ENCODE peak calls at places on chromosomes 13 and 19, in five cellular contexts. Q, V, M, J and W are unnamed samples.

GRCh38 chr13:112670864-112671263 is 19.0 kb upstream of the ATP11A start:
- DNase-seq in Q (no peak), V (no peak), M (no peak), J (no peak), W (no peak)

GRCh38 chr13:26020536-26021290 is 31.1 kb downstream of the SHISA2 start:
- DNase-seq in Q (no peak), V (no peak), M (no peak), J (no peak), W (no peak)

GRCh38 chr13:24038405-24038804 is 122.1 kb upstream of the SPATA13 start:
- DNase-seq in Q (peak), V (no peak), M (no peak), J (no peak), W (no peak)

GRCh38 chr19:35549879-35550523 is 4.6 kb downstream of the TMEM147 start:
- DNase-seq in Q (no peak), V (no peak), M (no peak), J (no peak), W (no peak)

GRCh38 chr13:98570929-98571372 is 6.0 kb downstream of the STK24 start:
- DNase-seq in Q (peak), V (no peak), M (no peak), J (no peak), W (no peak)

GRCh38 chr13:21683034-21683733 is 12.3 kb downstream of the FGF9 start:
- DNase-seq in Q (peak), V (no peak), M (no peak), J (peak), W (no peak)

GRCh38 chr13:20230913-20231838 is 943 bp downstream of the GJB6 start:
- DNase-seq in Q (no peak), V (no peak), M (no peak), J (no peak), W (no peak)

GRCh38 chr13:46567671-46568070 is 14.7 kb downstream of the LRCH1 start:
- DNase-seq in Q (no peak), V (no peak), M (no peak), J (no peak), W (no peak)

GRCh38 chr19:18865973-18866799 is 29.8 kb downstream of the CERS1 start:
- DNase-seq in Q (peak), V (peak), M (no peak), J (no peak), W (no peak)

GRCh38 chr13:35549481-35549880 is 73.0 kb upstream of the MAB21L1 start:
- DNase-seq in Q (peak), V (no peak), M (peak), J (no peak), W (no peak)
- H3K4me3 ChIP-seq in Q (no peak), V (no peak), M (no peak), J (no peak), W (no peak)

GRCh38 chr19:6801397-6802086 is 29.0 kb downstream of the VAV1 start:
- DNase-seq in Q (no peak), V (peak), M (no peak), J (no peak), W (peak)
- H3K4me3 ChIP-seq in Q (no peak), V (peak), M (no peak), J (no peak), W (peak)

GRCh38 chr19:38429811-38430156 is 3.7 kb upstream of the RYR1 start:
- DNase-seq in Q (no peak), V (no peak), M (no peak), J (no peak), W (no peak)

GRCh38 chr19:38437295-38437694 is 3.8 kb downstream of the RYR1 start:
- DNase-seq in Q (no peak), V (no peak), M (no peak), J (no peak), W (no peak)

GRCh38 chr19:38434549-38435051 is 1.1 kb downstream of the RYR1 start:
- DNase-seq in Q (no peak), V (peak), M (peak), J (no peak), W (no peak)

GRCh38 chr19:38430931-38431330 is 2.6 kb upstream of the RYR1 start:
- DNase-seq in Q (no peak), V (no peak), M (no peak), J (no peak), W (no peak)

GRCh38 chr19:38433268-38433733 is at the start of gene RYR1:
- DNase-seq in Q (no peak), V (peak), M (no peak), J (no peak), W (no peak)
- H3K4me3 ChIP-seq in Q (no peak), V (peak), M (peak), J (no peak), W (no peak)

DNA sequence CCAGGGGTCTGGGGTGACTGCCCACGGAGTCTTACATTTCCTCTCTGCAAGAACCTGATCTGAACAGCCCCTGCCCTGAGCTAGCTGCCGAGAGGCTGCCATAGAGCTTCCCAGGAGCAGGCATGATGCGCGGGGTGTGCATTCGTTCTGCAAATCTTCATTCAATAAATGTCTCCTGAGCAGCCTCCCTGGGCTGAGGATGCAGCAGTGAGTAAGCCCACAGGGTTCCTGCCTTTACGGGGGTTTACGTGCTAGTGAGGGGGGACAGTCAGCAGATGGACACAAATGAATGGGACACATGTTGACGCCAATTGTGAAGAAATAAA is 1.6 kb upstream of the SHISA7 start:
- DNase-seq in Q (no peak), V (no peak), M (no peak), J (no peak), W (no peak)
- H3K4me3 ChIP-seq in Q (no peak), V (no peak), M (no peak), J (no peak), W (no peak)

DNA sequence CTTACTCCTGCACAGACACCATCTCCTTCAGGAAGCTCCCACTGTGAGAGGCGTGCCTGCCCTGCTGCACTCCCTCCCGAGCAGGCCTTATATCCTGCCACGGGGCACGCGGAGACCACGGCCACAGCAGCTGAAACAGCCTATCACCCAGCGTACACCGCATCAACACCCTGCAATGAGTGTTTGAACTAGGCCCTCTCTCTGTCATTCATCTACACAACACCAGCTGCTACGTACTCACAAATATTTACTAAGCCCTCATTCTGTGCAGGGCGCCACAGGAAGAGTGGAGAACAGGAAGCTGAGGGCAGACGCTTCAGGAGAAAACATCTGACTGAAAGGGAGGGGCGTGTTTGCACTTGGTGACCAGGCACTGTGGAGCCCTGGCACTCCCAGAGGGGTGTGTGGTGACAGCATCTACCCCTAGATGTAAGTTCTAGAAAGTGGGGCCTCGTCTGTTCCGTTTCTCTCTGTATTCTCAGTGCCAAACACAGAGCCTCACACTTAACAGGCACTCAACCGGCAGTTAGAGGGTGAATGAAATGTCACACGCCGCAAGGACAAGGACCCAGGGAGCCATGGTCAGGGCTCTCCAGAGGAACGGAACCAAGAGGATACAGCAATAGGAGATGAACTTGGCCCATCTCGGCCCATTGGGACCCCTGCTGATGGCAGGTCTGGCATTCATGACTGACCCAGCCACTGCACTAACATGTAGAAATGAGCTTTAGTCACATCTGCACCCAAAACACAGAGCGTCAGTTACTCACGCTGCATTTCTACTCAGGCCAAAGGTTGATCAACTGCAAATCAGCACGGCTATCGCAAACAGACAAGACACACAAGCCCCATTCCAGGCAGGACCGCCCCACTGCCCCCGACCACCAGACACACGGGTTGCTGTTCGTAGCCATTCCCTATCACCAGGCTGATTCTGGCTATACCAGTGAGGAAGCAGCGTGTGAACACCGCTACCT is 15.7 kb downstream of the RANBP3 start:
- DNase-seq in Q (peak), V (peak), M (no peak), J (no peak), W (no peak)
- H3K4me3 ChIP-seq in Q (no peak), V (peak), M (no peak), J (no peak), W (peak)

GRCh38 chr19:955803-956746 is 28.1 kb upstream of the WDR18 start:
- DNase-seq in Q (no peak), V (no peak), M (no peak), J (no peak), W (no peak)
- H3K4me3 ChIP-seq in Q (no peak), V (no peak), M (no peak), J (no peak), W (no peak)

DNA sequence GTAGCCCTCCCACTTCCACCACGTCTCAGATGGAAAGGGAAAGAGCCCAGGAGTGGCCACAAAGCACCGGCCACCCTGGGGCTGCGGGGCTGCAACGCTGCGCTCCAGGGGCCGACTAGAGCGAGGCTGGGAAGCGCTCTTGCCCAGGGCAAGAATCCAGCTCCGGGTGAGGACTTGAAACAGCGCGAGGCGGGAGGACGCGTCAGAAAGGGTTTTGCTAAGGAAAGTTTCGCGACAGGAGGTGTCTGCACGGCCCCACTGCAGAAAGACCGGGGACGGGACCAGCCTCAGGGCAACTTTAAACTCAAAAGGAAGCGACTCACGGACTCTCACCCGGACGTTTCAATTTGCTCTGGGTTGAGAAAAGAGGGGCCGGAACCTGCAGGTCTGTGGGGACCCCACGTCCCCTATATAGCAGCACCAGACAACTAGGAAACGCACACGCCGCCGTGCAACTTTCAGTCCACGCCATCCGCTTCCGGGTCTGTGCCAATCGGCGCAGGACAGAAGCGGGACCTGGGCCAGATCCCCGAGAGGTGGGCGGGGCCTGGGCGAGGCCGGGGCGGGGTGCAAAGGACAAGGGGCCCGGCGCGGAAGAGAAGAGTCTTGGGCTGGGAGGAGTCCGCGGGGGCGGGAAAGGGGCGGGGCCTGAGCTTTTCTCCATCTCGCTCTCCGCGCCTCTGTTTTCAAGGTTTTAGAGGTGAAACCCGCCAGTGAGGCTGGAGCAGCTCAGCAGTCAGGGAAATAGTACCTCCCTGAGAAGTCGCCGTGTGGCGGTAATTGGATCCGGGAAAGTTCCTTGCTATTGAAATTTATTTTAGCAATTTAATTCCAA is at the start of gene ZNF816:
- DNase-seq in Q (peak), V (peak), M (peak), J (peak), W (peak)
- H3K4me3 ChIP-seq in Q (peak), V (peak), M (peak), J (peak), W (peak)

GRCh38 chr19:57776764-57777296 is 7.4 kb downstream of the ZNF586 start:
- DNase-seq in Q (no peak), V (no peak), M (no peak), J (no peak), W (no peak)
- H3K4me3 ChIP-seq in Q (no peak), V (no peak), M (no peak), J (no peak), W (no peak)

GRCh38 chr19:979318-979741 is 4.8 kb upstream of the WDR18 start:
- DNase-seq in Q (no peak), V (no peak), M (no peak), J (no peak), W (no peak)

GRCh38 chr19:984165-984967 is at the start of gene WDR18:
- DNase-seq in Q (peak), V (peak), M (peak), J (peak), W (peak)

GRCh38 chr19:986083-986482 is 1.9 kb downstream of the WDR18 start:
- DNase-seq in Q (no peak), V (no peak), M (no peak), J (no peak), W (no peak)

GRCh38 chr19:980133-980998 is 3.8 kb upstream of the WDR18 start:
- DNase-seq in Q (no peak), V (no peak), M (no peak), J (no peak), W (no peak)

DNA sequence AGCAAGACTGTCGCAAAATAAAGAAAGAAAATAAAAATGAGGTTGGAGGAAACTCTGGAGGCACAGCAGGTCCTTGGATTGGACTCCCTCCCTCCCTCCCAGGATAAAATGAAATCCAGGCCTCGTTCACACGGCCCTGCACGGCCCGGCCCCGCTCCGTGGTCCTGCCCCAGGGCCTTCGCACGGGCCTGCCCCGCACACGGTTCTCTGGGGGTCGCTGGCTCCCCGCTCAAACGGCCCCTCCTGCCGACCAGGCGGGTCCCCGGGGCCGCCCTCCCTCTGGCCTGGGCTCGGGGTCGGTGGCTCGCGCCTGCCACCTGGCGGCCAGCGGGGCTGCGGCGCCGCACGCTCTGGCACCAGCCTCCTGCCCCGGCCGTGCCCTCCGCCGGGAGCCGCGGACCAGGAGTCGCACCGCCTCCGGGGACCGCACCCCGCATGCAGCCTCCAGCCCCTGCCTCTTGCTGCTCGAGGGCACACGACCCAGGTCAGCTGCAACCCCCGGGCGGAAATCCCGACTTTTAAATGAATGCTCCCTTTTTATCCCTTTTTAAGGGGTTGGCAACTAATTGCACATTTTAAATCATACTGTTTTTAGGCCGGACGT is 1.5 kb upstream of the WDR18 start:
- DNase-seq in Q (peak), V (peak), M (no peak), J (no peak), W (no peak)
- H3K4me3 ChIP-seq in Q (peak), V (peak), M (peak), J (peak), W (peak)

GRCh38 chr13:40170982-40171381 is 495.5 kb downstream of the FOXO1 start:
- DNase-seq in Q (no peak), V (no peak), M (no peak), J (no peak), W (no peak)

GRCh38 chr13:40171566-40171965 is 494.9 kb downstream of the FOXO1 start:
- DNase-seq in Q (no peak), V (no peak), M (no peak), J (no peak), W (no peak)

GRCh38 chr13:40172878-40173277 is 493.6 kb downstream of the FOXO1 start:
- DNase-seq in Q (no peak), V (no peak), M (no peak), J (no peak), W (no peak)

GRCh38 chr13:40170091-40170490 is 496.4 kb downstream of the FOXO1 start:
- DNase-seq in Q (no peak), V (no peak), M (no peak), J (no peak), W (no peak)

DNA sequence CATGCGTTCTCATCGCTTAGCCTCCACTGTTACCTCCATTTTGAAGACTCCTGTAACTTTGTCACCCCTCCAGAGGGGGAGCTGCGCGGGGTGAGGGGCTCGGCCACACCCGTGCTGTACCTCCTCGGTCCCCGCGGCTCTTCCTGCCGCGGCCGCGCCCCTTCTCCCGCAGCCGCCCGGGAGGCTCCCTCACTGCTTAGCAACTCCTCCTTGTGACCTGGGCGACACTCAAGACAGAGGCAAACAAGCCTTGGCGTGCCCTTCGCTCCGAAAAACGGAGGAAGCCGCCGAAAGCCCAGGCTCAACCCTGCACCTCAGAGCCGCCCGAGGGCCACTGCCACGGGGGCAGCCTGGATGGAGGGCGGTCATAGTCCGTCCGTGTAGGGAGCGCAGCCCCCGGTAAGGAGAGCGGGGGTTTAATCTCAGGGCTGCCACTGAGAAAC is 494.3 kb downstream of the FOXO1 start:
- DNase-seq in Q (no peak), V (no peak), M (no peak), J (no peak), W (no peak)
- H3K4me3 ChIP-seq in Q (no peak), V (no peak), M (no peak), J (no peak), W (no peak)